ENCODE peak calls at places on chromosome 19, in six cellular contexts. One of them, this sample, is unnamed.
A peak's percentile ranks its signal among the peaks of the same experiment; 100 is the strongest.

GRCh38 chr19:42286349-42287016 is 15.4 kb upstream of the PRR19 start:
- DNase-seq in coronary artery: no peak
- DNase-seq in uterus: peak; percentile 63
- DNase-seq in A549: no peak
- DNase-seq in psoas muscle: no peak
- DNase-seq in heart right ventricle: peak; percentile 54
- DNase-seq in this sample: no peak

GRCh38 chr19:42528354-42529247 is at the start of gene CEACAM1:
- DNase-seq in psoas muscle: peak; percentile 17
- DNase-seq in heart right ventricle: peak; percentile 51
- DNase-seq in uterus: peak; percentile 21
- DNase-seq in coronary artery: no peak
- DNase-seq in A549: no peak
- DNase-seq in this sample: no peak

GRCh38 chr19:55229789-55230182 is 1.2 kb upstream of the TMEM86B start:
- DNase-seq in heart right ventricle: no peak
- DNase-seq in A549: no peak
- DNase-seq in psoas muscle: no peak
- DNase-seq in coronary artery: no peak
- DNase-seq in uterus: no peak
- DNase-seq in this sample: no peak

GRCh38 chr19:49710372-49710951 is 19.5 kb downstream of the CPT1C start:
- DNase-seq in coronary artery: no peak
- DNase-seq in psoas muscle: no peak
- DNase-seq in A549: no peak
- DNase-seq in heart right ventricle: no peak
- DNase-seq in uterus: no peak
- DNase-seq in this sample: no peak

GRCh38 chr19:12482505-12482886 is 2.1 kb downstream of the ZNF709 start:
- DNase-seq in psoas muscle: no peak
- DNase-seq in A549: no peak
- DNase-seq in heart right ventricle: no peak
- DNase-seq in uterus: no peak
- DNase-seq in coronary artery: no peak
- DNase-seq in this sample: no peak

GRCh38 chr19:40253611-40254092 is 27.2 kb upstream of the CCNP start:
- DNase-seq in heart right ventricle: no peak
- DNase-seq in A549: no peak
- DNase-seq in psoas muscle: no peak
- DNase-seq in uterus: no peak
- DNase-seq in coronary artery: no peak
- DNase-seq in this sample: no peak

GRCh38 chr19:44702551-44703176 is 3.7 kb downstream of the CEACAM16 start:
- DNase-seq in coronary artery: no peak
- DNase-seq in psoas muscle: no peak
- DNase-seq in heart right ventricle: no peak
- DNase-seq in A549: no peak
- DNase-seq in uterus: no peak
- DNase-seq in this sample: no peak

GRCh38 chr19:48735031-48735615 is 5.3 kb downstream of the RASIP1 start:
- DNase-seq in coronary artery: no peak
- DNase-seq in uterus: no peak
- DNase-seq in heart right ventricle: no peak
- DNase-seq in A549: peak; percentile 95
- DNase-seq in psoas muscle: no peak
- DNase-seq in this sample: peak; percentile 61

GRCh38 chr19:50607874-50608785 is 31.6 kb downstream of the SYT3 start:
- DNase-seq in A549: peak; percentile 97
- DNase-seq in heart right ventricle: peak; percentile 54
- DNase-seq in uterus: peak; percentile 59
- DNase-seq in psoas muscle: peak; percentile 58
- DNase-seq in coronary artery: no peak
- DNase-seq in this sample: peak; percentile 92

GRCh38 chr19:19966862-19967261 is 66.1 kb downstream of the ZNF93 start:
- DNase-seq in coronary artery: no peak
- DNase-seq in psoas muscle: no peak
- DNase-seq in A549: no peak
- DNase-seq in uterus: no peak
- DNase-seq in heart right ventricle: no peak
- DNase-seq in this sample: no peak

GRCh38 chr19:35714601-35715354 is 3.0 kb upstream of the KMT2B start:
- DNase-seq in A549: peak; percentile 61
- DNase-seq in heart right ventricle: no peak
- DNase-seq in coronary artery: no peak
- DNase-seq in uterus: no peak
- DNase-seq in psoas muscle: no peak
- DNase-seq in this sample: no peak

GRCh38 chr19:48745208-48745995 is 1.3 kb downstream of the IZUMO1 start:
- DNase-seq in uterus: peak; percentile 65
- DNase-seq in psoas muscle: peak; percentile 56
- DNase-seq in heart right ventricle: peak; percentile 68
- DNase-seq in A549: peak; percentile 86
- DNase-seq in coronary artery: no peak
- DNase-seq in this sample: peak; percentile 76

GRCh38 chr19:46347985-46348384 is 1.1 kb downstream of the PPP5C start:
- DNase-seq in A549: no peak
- DNase-seq in psoas muscle: no peak
- DNase-seq in heart right ventricle: no peak
- DNase-seq in uterus: no peak
- DNase-seq in coronary artery: no peak
- DNase-seq in this sample: no peak

GRCh38 chr19:45162464-45163143 is 1.8 kb upstream of the NKPD1 start:
- DNase-seq in uterus: no peak
- DNase-seq in coronary artery: no peak
- DNase-seq in A549: no peak
- DNase-seq in heart right ventricle: no peak
- DNase-seq in psoas muscle: no peak
- DNase-seq in this sample: no peak

GRCh38 chr19:14479309-14479984 is 4.3 kb upstream of the PTGER1 start:
- DNase-seq in heart right ventricle: no peak
- DNase-seq in coronary artery: no peak
- DNase-seq in A549: no peak
- DNase-seq in uterus: no peak
- DNase-seq in psoas muscle: no peak
- DNase-seq in this sample: no peak

GRCh38 chr19:13079542-13079986 is 23.1 kb downstream of the LYL1 start:
- DNase-seq in uterus: peak; percentile 83
- DNase-seq in A549: no peak
- DNase-seq in coronary artery: no peak
- DNase-seq in psoas muscle: peak; percentile 70
- DNase-seq in heart right ventricle: no peak
- DNase-seq in this sample: peak; percentile 61

GRCh38 chr19:54343868-54344267 is 4.9 kb upstream of the LILRA4 start:
- DNase-seq in heart right ventricle: no peak
- DNase-seq in coronary artery: no peak
- DNase-seq in uterus: no peak
- DNase-seq in psoas muscle: no peak
- DNase-seq in A549: no peak
- DNase-seq in this sample: no peak

GRCh38 chr19:5141926-5142724 is 173.2 kb downstream of the KDM4B start:
- DNase-seq in heart right ventricle: no peak
- DNase-seq in A549: no peak
- DNase-seq in coronary artery: no peak
- DNase-seq in psoas muscle: peak; percentile 6
- DNase-seq in uterus: no peak
- DNase-seq in this sample: no peak

GRCh38 chr19:22515435-22515834 is 93.3 kb upstream of the ZNF98 start:
- DNase-seq in coronary artery: no peak
- DNase-seq in uterus: no peak
- DNase-seq in heart right ventricle: no peak
- DNase-seq in psoas muscle: no peak
- DNase-seq in A549: no peak
- DNase-seq in this sample: no peak

GRCh38 chr19:38265213-38265861 is 964 bp downstream of the SPINT2 start:
- DNase-seq in uterus: no peak
- DNase-seq in coronary artery: no peak
- DNase-seq in heart right ventricle: no peak
- DNase-seq in psoas muscle: no peak
- DNase-seq in A549: peak; percentile 86
- DNase-seq in this sample: no peak

GRCh38 chr19:54325194-54325621 is 12.2 kb upstream of the LILRA5 start:
- DNase-seq in A549: peak; percentile 60
- DNase-seq in uterus: no peak
- DNase-seq in coronary artery: no peak
- DNase-seq in heart right ventricle: no peak
- DNase-seq in psoas muscle: no peak
- DNase-seq in this sample: peak; percentile 56

GRCh38 chr19:2197270-2197669 is 33.5 kb downstream of the DOT1L start:
- DNase-seq in uterus: no peak
- DNase-seq in psoas muscle: no peak
- DNase-seq in coronary artery: no peak
- DNase-seq in A549: no peak
- DNase-seq in heart right ventricle: no peak
- DNase-seq in this sample: no peak

GRCh38 chr19:2201473-2202148 is 34.5 kb downstream of the PLEKHJ1 start:
- DNase-seq in coronary artery: no peak
- DNase-seq in psoas muscle: no peak
- DNase-seq in uterus: no peak
- DNase-seq in A549: no peak
- DNase-seq in heart right ventricle: no peak
- DNase-seq in this sample: no peak

GRCh38 chr19:2198317-2198716 is 34.6 kb downstream of the DOT1L start:
- DNase-seq in coronary artery: no peak
- DNase-seq in uterus: no peak
- DNase-seq in heart right ventricle: no peak
- DNase-seq in A549: no peak
- DNase-seq in psoas muscle: no peak
- DNase-seq in this sample: no peak

GRCh38 chr19:2199861-2200623 is 36.1 kb downstream of the PLEKHJ1 start:
- DNase-seq in coronary artery: no peak
- DNase-seq in A549: no peak
- DNase-seq in psoas muscle: no peak
- DNase-seq in heart right ventricle: no peak
- DNase-seq in uterus: no peak
- DNase-seq in this sample: no peak

DNA sequence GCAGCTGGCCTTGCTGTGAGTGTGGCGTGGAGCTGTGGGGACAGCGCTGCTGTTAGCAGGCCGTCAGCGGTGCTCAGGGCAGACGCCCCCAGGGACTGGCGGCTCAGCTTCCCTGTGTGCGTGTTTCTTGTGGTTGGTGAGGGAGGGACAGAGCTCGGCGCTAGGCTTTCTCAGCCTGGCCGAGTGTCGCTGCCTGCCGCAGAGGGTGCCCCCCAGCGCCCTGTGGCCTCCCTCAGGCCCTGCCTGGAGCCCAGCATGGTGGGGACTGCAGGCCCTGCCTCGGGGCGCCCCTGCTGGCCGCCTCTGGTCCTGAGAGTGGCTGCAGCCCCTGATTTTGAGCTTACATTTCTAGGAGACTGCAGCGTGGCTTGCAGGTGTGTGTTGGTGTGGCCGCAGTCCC is 35.5 kb downstream of the DOT1L start:
- DNase-seq in uterus: no peak
- DNase-seq in heart right ventricle: no peak
- DNase-seq in A549: peak; percentile 22
- DNase-seq in coronary artery: no peak
- DNase-seq in psoas muscle: no peak
- DNase-seq in this sample: no peak
- TF ChIP-seq CTCF in uterus: no peak
- TF ChIP-seq CTCF in heart right ventricle: peak; percentile 33
- TF ChIP-seq CTCF in A549: no peak
- TF ChIP-seq CTCF in coronary artery: no peak
- TF ChIP-seq CTCF in psoas muscle: peak; percentile 13
- TF ChIP-seq CTCF in this sample: peak; percentile 28

DNA sequence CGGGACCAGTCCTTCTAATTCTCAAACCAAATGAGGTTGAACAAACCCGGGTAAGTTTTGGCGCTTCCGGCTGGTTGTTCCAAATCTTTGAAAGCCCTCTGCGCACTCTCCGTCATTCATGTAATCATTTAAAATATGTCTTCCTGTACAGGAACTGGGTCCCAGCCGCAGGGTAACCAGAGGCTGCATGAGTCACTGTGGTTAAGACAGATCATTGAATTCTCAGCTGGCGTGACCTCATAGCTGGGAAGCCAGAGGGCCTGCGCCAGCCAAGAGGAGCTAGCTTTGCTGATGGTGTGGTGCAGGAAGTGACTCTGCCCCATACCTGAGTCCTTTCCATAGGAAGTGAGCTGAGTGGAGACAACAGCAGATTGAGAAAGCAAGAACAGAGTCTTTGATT is 135.2 kb downstream of the TSHZ3 start:
- DNase-seq in coronary artery: no peak
- DNase-seq in A549: peak; percentile 80
- DNase-seq in uterus: peak; percentile 49
- DNase-seq in psoas muscle: peak; percentile 80
- DNase-seq in heart right ventricle: peak; percentile 41
- DNase-seq in this sample: peak; percentile 98
- H3K27ac ChIP-seq in coronary artery: no peak overlapping the region
- H3K27ac ChIP-seq in A549: no peak overlapping the region
- H3K27ac ChIP-seq in uterus: no peak overlapping the region
- H3K27ac ChIP-seq in psoas muscle: peak overlapping the region; percentile 74
- H3K27ac ChIP-seq in heart right ventricle: no peak overlapping the region
- H3K27ac ChIP-seq in this sample: no peak overlapping the region

DNA sequence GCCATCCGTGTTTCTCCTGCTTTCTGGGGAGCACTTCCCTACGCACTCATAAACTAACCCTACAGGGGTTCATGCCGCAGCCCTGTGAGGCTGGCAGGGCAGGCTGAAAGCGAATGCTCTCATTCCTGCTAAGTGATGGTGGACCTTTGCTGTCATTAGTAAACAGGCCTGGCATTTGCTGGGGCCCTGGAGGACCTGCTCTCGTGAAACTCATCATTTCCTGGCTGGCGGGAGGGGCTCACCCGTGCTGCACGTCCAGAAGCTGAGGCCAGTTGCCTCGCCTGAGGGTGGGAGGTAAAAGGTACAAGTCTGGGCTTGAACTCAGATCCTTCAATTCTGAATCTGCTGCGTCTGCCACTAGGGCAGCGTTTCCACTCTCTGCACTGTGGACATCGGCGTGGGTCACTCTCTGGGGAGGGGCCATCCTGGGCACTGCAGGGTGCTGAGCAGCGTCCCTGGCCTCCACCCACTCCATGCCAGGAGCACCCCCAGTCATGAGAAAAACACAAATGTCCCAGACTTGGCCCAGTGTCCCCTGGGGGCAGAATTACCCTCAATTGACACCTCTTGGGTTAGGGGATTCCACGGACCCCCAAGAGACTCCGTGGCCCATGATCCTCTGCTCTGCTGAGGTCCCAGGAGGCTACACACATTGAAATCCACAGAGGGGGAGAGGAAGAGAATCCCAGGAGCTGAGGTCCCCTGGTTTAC is 7.0 kb downstream of the MOB3A start:
- DNase-seq in coronary artery: no peak
- DNase-seq in uterus: no peak
- DNase-seq in A549: no peak
- DNase-seq in heart right ventricle: no peak
- DNase-seq in psoas muscle: no peak
- DNase-seq in this sample: no peak
- H3K4me3 ChIP-seq in coronary artery: no peak overlapping the region
- H3K4me3 ChIP-seq in uterus: no peak overlapping the region
- H3K4me3 ChIP-seq in A549: no peak overlapping the region
- H3K4me3 ChIP-seq in heart right ventricle: no peak overlapping the region
- H3K4me3 ChIP-seq in psoas muscle: no peak overlapping the region
- H3K4me3 ChIP-seq in this sample: no peak overlapping the region

DNA sequence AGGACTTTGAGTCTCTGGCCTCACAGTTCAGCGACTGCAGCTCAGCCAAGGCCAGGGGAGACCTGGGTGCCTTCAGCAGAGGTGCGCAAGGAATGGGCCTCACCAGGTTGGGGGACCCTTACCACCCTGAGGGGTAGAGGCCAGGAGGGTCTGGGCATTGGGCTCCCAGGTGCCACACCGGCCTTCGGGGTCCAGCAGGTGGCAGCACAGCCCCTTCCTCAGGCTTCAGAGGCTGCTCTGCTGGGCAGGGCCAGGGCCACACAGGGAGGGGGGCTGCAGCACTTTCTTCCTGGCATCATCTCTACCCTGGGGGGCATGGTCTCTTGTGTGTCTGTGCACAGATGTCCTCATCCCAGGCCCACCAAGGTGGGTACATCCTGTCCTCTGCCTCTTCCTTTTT is 12.9 kb downstream of the PIN1 start:
- DNase-seq in coronary artery: no peak
- DNase-seq in psoas muscle: no peak
- DNase-seq in A549: no peak
- DNase-seq in uterus: no peak
- DNase-seq in heart right ventricle: no peak
- DNase-seq in this sample: no peak
- TF ChIP-seq CTCF in coronary artery: no peak
- TF ChIP-seq CTCF in psoas muscle: no peak
- TF ChIP-seq CTCF in A549: peak; percentile 28
- TF ChIP-seq CTCF in uterus: no peak
- TF ChIP-seq CTCF in heart right ventricle: peak; percentile 15
- TF ChIP-seq CTCF in this sample: peak; percentile 40